ENCODE peak calls at places on chromosomes 12 and 14, in five cellular contexts. One of them, this sample, is unnamed.

GRCh38 chr12:75270157-75270556 is 60.0 kb downstream of the CAPS2 start:
- DNase-seq in thoracic aorta: no peak
- DNase-seq in neural progenitor cell: no peak
- DNase-seq in RWPE1: peak; percentile 5
- DNase-seq in CD4-positive, alpha-beta T cell: no peak
- DNase-seq in this sample: no peak

GRCh38 chr12:100539209-100539608 is 34.3 kb upstream of the GAS2L3 start:
- DNase-seq in neural progenitor cell: peak; percentile 76
- DNase-seq in RWPE1: peak; percentile 13
- DNase-seq in CD4-positive, alpha-beta T cell: no peak
- DNase-seq in thoracic aorta: no peak
- DNase-seq in this sample: no peak

GRCh38 chr14:39447155-39447554 is 14.9 kb upstream of the FBXO33 start:
- DNase-seq in thoracic aorta: no peak
- DNase-seq in neural progenitor cell: no peak
- DNase-seq in CD4-positive, alpha-beta T cell: no peak
- DNase-seq in RWPE1: no peak
- DNase-seq in this sample: no peak

GRCh38 chr12:55626154-55626553 is 10.5 kb upstream of the OR10P1 start:
- DNase-seq in neural progenitor cell: no peak
- DNase-seq in thoracic aorta: no peak
- DNase-seq in RWPE1: no peak
- DNase-seq in CD4-positive, alpha-beta T cell: no peak
- DNase-seq in this sample: no peak

GRCh38 chr14:91067186-91067585 is 6.7 kb upstream of the RPS6KA5 start:
- DNase-seq in neural progenitor cell: no peak
- DNase-seq in thoracic aorta: no peak
- DNase-seq in RWPE1: no peak
- DNase-seq in CD4-positive, alpha-beta T cell: no peak
- DNase-seq in this sample: no peak

GRCh38 chr12:111812881-111813741 is 28.9 kb upstream of the MAPKAPK5 start:
- DNase-seq in CD4-positive, alpha-beta T cell: peak; percentile 42
- DNase-seq in neural progenitor cell: peak; percentile 92
- DNase-seq in RWPE1: peak; percentile 87
- DNase-seq in thoracic aorta: peak; percentile 24
- DNase-seq in this sample: peak; percentile 52

GRCh38 chr12:67161322-67161918 is 107.7 kb upstream of the CAND1 start:
- DNase-seq in CD4-positive, alpha-beta T cell: peak; percentile 1
- DNase-seq in neural progenitor cell: peak; percentile 29
- DNase-seq in RWPE1: no peak
- DNase-seq in thoracic aorta: no peak
- DNase-seq in this sample: no peak

GRCh38 chr14:32509632-32510187 is 180.6 kb downstream of the AKAP6 start:
- DNase-seq in thoracic aorta: peak; percentile 54
- DNase-seq in neural progenitor cell: peak; percentile 9
- DNase-seq in RWPE1: peak; percentile 48
- DNase-seq in CD4-positive, alpha-beta T cell: no peak
- DNase-seq in this sample: no peak

GRCh38 chr12:42407306-42407705 is 81.3 kb downstream of the PPHLN1 start:
- DNase-seq in CD4-positive, alpha-beta T cell: no peak
- DNase-seq in RWPE1: no peak
- DNase-seq in neural progenitor cell: no peak
- DNase-seq in thoracic aorta: no peak
- DNase-seq in this sample: no peak

DNA sequence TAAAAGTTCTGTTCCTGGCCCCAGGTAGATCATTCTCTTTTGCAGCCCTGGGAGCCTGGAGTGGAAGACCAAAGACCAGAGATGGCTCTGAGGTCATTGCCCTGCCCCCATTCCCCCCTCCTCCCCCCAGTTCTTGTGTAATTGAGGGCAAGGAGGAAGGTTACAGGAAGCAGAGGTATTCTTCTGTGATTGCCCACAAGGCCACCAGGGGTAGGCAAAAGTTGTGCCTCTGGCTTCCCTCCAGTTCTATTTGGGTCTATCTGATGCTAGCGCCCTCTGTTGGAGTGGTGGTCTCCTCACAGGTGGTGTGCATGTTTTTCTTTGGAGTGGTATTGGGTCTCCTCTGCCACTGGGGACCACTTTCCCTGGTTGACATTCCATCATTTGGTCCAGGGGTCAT is 41.2 kb upstream of the CRY1 start:
- DNase-seq in CD4-positive, alpha-beta T cell: no peak
- DNase-seq in RWPE1: no peak
- DNase-seq in thoracic aorta: no peak
- DNase-seq in neural progenitor cell: peak; percentile 40
- DNase-seq in this sample: no peak
- TF ChIP-seq CTCF in CD4-positive, alpha-beta T cell: no peak
- TF ChIP-seq CTCF in RWPE1: no peak
- TF ChIP-seq CTCF in thoracic aorta: no peak
- TF ChIP-seq CTCF in neural progenitor cell: peak; percentile 48
- TF ChIP-seq CTCF in this sample: no peak

DNA sequence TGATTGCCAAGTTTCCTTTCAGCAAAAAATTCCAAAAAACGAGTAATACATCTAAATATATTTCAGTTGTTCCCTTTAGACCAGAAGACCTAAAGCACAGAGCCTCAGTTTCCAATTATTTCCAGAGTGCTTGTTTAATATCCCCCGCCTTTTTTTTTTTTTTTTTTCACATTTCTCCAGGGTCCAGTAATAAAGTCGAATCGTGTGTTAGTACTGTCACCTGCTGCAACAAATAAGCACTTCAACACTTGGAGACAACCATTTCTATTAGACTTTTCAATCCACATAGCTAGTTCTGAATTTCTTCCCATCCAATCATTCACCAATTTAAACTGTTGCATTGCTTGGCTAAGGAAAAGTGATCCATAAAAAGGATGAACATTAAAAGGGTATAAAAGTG is 13.6 kb downstream of the PDE6H start:
- DNase-seq in CD4-positive, alpha-beta T cell: no peak
- DNase-seq in neural progenitor cell: no peak
- DNase-seq in thoracic aorta: no peak
- DNase-seq in RWPE1: no peak
- DNase-seq in this sample: no peak
- TF ChIP-seq CTCF in CD4-positive, alpha-beta T cell: peak; percentile 21
- TF ChIP-seq CTCF in neural progenitor cell: no peak
- TF ChIP-seq CTCF in thoracic aorta: no peak
- TF ChIP-seq CTCF in RWPE1: no peak
- TF ChIP-seq CTCF in this sample: no peak

GRCh38 chr14:51448831-51449665 is 202.7 kb upstream of the FRMD6 start:
- DNase-seq in neural progenitor cell: no peak
- DNase-seq in CD4-positive, alpha-beta T cell: no peak
- DNase-seq in RWPE1: no peak
- DNase-seq in thoracic aorta: peak; percentile 6
- DNase-seq in this sample: no peak
- TF ChIP-seq CTCF in neural progenitor cell: no peak
- TF ChIP-seq CTCF in CD4-positive, alpha-beta T cell: no peak
- TF ChIP-seq CTCF in RWPE1: no peak
- TF ChIP-seq CTCF in thoracic aorta: no peak
- TF ChIP-seq CTCF in this sample: no peak

DNA sequence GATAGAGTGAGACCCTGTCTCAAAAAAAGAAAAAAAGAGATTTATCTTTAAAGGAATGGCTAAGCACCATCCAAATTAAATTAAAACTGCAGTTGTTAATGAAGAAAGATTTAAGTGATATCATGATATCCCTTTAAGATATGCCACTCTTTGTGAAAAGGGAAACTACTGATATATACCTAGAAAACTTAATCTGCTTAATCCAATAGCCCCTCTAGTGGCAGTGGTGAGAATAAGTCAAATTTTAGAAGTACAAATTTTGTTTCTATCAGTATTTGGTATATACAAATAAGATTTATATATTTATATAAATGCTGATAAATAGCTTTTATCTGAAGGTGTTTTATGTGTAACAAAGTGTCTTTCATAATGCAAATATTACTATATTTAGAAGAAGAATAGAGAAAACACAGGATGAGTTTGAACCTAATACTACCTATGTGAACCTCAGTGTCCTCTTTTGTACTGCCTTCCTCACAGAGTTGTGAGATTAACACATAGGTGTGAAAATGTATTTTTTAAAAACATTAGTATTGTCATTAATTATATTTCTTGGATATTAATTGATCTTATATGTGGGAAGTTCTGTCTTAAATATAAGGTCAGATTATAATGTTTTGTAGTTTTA is 51.4 kb upstream of the GARIN2 start:
- DNase-seq in neural progenitor cell: no peak
- DNase-seq in thoracic aorta: no peak
- DNase-seq in CD4-positive, alpha-beta T cell: no peak
- DNase-seq in RWPE1: peak; percentile 18
- DNase-seq in this sample: no peak
- TF ChIP-seq CTCF in neural progenitor cell: peak; percentile 56
- TF ChIP-seq CTCF in thoracic aorta: peak; percentile 28
- TF ChIP-seq CTCF in CD4-positive, alpha-beta T cell: peak; percentile 19
- TF ChIP-seq CTCF in RWPE1: peak; percentile 57
- TF ChIP-seq CTCF in this sample: no peak

DNA sequence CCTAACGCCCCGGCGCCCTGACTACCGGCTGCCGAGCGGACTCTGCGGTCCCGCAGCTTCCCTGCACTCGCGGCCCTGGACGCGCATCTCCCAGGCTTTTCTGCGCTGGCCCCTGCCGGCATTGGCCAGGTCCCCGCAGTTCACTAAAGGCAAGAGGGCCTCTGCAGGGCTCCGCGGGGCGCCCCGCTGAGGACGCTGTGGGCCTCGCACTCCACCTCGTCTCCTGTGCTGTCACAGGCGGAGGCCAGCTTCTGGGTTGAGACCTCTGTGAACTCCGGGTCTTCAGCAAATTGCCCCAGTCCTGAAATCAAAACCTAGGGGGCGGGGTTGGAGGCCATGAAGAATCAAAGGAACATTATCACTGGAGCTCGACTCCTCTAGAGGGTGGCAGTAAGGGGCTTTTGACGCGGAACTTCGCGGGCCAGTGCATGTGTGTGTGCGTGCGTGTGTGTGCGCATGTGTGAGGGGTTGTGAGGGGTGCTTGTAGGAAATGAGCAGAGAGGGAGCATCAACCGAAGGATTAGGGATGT is 68.5 kb upstream of the CAPRIN2 start:
- DNase-seq in CD4-positive, alpha-beta T cell: no peak
- DNase-seq in thoracic aorta: no peak
- DNase-seq in RWPE1: no peak
- DNase-seq in neural progenitor cell: peak; percentile 59
- DNase-seq in this sample: no peak
- TF ChIP-seq CTCF in CD4-positive, alpha-beta T cell: peak; percentile 38
- TF ChIP-seq CTCF in thoracic aorta: no peak
- TF ChIP-seq CTCF in RWPE1: no peak
- TF ChIP-seq CTCF in neural progenitor cell: peak; percentile 16
- TF ChIP-seq CTCF in this sample: no peak

GRCh38 chr12:122346054-122346453 is 76.4 kb downstream of the CLIP1 start:
- DNase-seq in neural progenitor cell: no peak
- DNase-seq in RWPE1: no peak
- DNase-seq in CD4-positive, alpha-beta T cell: no peak
- DNase-seq in thoracic aorta: no peak
- DNase-seq in this sample: no peak

GRCh38 chr12:122349078-122349477 is 73.4 kb downstream of the CLIP1 start:
- DNase-seq in CD4-positive, alpha-beta T cell: no peak
- DNase-seq in neural progenitor cell: no peak
- DNase-seq in thoracic aorta: no peak
- DNase-seq in RWPE1: no peak
- DNase-seq in this sample: no peak

GRCh38 chr12:122348505-122348904 is 74.0 kb downstream of the CLIP1 start:
- DNase-seq in neural progenitor cell: no peak
- DNase-seq in thoracic aorta: no peak
- DNase-seq in RWPE1: no peak
- DNase-seq in CD4-positive, alpha-beta T cell: no peak
- DNase-seq in this sample: no peak

GRCh38 chr12:122352394-122352793 is 70.1 kb downstream of the CLIP1 start:
- DNase-seq in thoracic aorta: no peak
- DNase-seq in CD4-positive, alpha-beta T cell: no peak
- DNase-seq in neural progenitor cell: no peak
- DNase-seq in RWPE1: no peak
- DNase-seq in this sample: no peak

GRCh38 chr12:122350444-122350843 is 72.0 kb downstream of the CLIP1 start:
- DNase-seq in CD4-positive, alpha-beta T cell: no peak
- DNase-seq in RWPE1: no peak
- DNase-seq in thoracic aorta: peak; percentile 18
- DNase-seq in neural progenitor cell: no peak
- DNase-seq in this sample: no peak
- TF ChIP-seq CTCF in CD4-positive, alpha-beta T cell: no peak
- TF ChIP-seq CTCF in RWPE1: no peak
- TF ChIP-seq CTCF in thoracic aorta: peak; percentile 59
- TF ChIP-seq CTCF in neural progenitor cell: no peak
- TF ChIP-seq CTCF in this sample: no peak

DNA sequence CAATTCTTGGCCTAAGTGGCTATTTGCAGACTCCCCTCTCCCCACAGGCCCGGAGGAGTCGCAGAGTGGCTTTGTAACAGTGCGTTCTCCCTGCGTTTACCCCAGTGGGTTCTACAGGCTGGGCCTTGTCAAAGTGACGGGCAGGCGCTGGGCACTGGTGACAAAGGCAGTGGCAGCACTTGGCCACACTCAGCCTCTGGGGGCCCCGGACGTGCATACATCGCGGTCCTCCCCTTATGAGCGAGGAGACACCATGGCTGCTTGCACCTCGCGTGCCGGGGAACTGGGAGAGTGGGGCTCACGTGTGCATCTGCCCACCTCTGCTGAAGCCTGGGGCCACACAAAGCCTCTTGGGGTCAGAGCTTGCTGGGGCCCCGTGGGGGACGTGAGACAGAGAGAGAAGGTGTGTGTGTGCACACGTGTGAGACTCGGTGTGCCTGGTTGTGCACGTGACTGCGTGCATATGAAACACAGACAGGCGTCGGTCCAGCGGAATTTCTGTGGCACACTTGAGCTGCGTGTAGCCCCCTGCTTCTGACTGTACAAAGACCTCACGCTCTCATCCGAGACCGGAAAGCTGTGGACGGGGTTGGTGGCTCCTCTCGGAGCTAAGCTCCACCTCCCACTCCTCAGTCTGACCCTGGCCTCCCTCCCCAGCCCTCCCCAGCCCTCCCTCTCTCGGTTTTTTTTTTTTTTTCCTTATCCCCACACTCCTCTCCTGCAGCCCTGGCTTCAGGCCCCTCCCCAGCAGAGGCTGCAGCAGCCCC is 8.5 kb upstream of the C14orf180 start:
- DNase-seq in RWPE1: no peak
- DNase-seq in neural progenitor cell: peak; percentile 38
- DNase-seq in thoracic aorta: no peak
- DNase-seq in CD4-positive, alpha-beta T cell: no peak
- DNase-seq in this sample: no peak
- TF ChIP-seq CTCF in RWPE1: no peak
- TF ChIP-seq CTCF in neural progenitor cell: no peak
- TF ChIP-seq CTCF in thoracic aorta: no peak
- TF ChIP-seq CTCF in CD4-positive, alpha-beta T cell: no peak
- TF ChIP-seq CTCF in this sample: no peak